ENCODE peak calls at places on chromosomes 12 and 14, in nine cellular contexts. One of them, this sample, is unnamed. For H3K4me1 and H3K9me3, the result is how much of the 10 kb centered on the place peaks cover.

GRCh38 chr14:63672417-63673180 is 30.9 kb upstream of the WDR89 start:
- DNase-seq in CD8-positive, alpha-beta T cell: no peak
- DNase-seq in heart right ventricle: no peak
- DNase-seq in HCT116: no peak
- DNase-seq in aorta: no peak
- DNase-seq in left ventricle myocardium inferior: no peak
- DNase-seq in CD8-positive, alpha-beta memory T cell: no peak
- DNase-seq in colonic mucosa: no peak
- DNase-seq in uterus: no peak
- DNase-seq in this sample: no peak

GRCh38 chr12:42097971-42098370 is 46.7 kb downstream of the GXYLT1 start:
- DNase-seq in left ventricle myocardium inferior: no peak
- DNase-seq in CD8-positive, alpha-beta memory T cell: peak
- DNase-seq in aorta: no peak
- DNase-seq in heart right ventricle: no peak
- DNase-seq in colonic mucosa: no peak
- DNase-seq in uterus: no peak
- DNase-seq in CD8-positive, alpha-beta T cell: no peak
- DNase-seq in HCT116: no peak
- DNase-seq in this sample: peak

GRCh38 chr12:121364657-121365265 is 12.6 kb upstream of the ANAPC5 start:
- DNase-seq in CD8-positive, alpha-beta T cell: no peak
- DNase-seq in heart right ventricle: no peak
- DNase-seq in HCT116: no peak
- DNase-seq in CD8-positive, alpha-beta memory T cell: no peak
- DNase-seq in left ventricle myocardium inferior: no peak
- DNase-seq in aorta: no peak
- DNase-seq in colonic mucosa: no peak
- DNase-seq in uterus: no peak
- DNase-seq in this sample: no peak

GRCh38 chr14:32524609-32525391 is 195.7 kb downstream of the AKAP6 start:
- DNase-seq in CD8-positive, alpha-beta T cell: no peak
- DNase-seq in heart right ventricle: no peak
- DNase-seq in left ventricle myocardium inferior: no peak
- DNase-seq in CD8-positive, alpha-beta memory T cell: no peak
- DNase-seq in aorta: no peak
- DNase-seq in HCT116: no peak
- DNase-seq in uterus: no peak
- DNase-seq in colonic mucosa: no peak
- DNase-seq in this sample: no peak

GRCh38 chr14:102317564-102318248 is 1.8 kb upstream of the ZNF839 start:
- DNase-seq in aorta: no peak
- DNase-seq in heart right ventricle: peak
- DNase-seq in CD8-positive, alpha-beta memory T cell: peak
- DNase-seq in HCT116: no peak
- DNase-seq in left ventricle myocardium inferior: peak
- DNase-seq in uterus: no peak
- DNase-seq in CD8-positive, alpha-beta T cell: no peak
- DNase-seq in colonic mucosa: peak
- DNase-seq in this sample: peak

GRCh38 chr12:77231548-77231947 is 166.2 kb upstream of the E2F7 start:
- DNase-seq in CD8-positive, alpha-beta T cell: no peak
- DNase-seq in aorta: peak
- DNase-seq in uterus: peak
- DNase-seq in left ventricle myocardium inferior: peak
- DNase-seq in heart right ventricle: peak
- DNase-seq in CD8-positive, alpha-beta memory T cell: no peak
- DNase-seq in colonic mucosa: peak
- DNase-seq in HCT116: no peak
- DNase-seq in this sample: no peak

GRCh38 chr14:75063491-75064204 is at the start of gene ACYP1:
- DNase-seq in colonic mucosa: peak
- DNase-seq in CD8-positive, alpha-beta T cell: peak
- DNase-seq in HCT116: peak
- DNase-seq in CD8-positive, alpha-beta memory T cell: peak
- DNase-seq in left ventricle myocardium inferior: peak
- DNase-seq in uterus: peak
- DNase-seq in aorta: peak
- DNase-seq in heart right ventricle: peak
- DNase-seq in this sample: peak

GRCh38 chr14:35416108-35416750 is 11.7 kb upstream of the NFKBIA start:
- DNase-seq in colonic mucosa: no peak
- DNase-seq in HCT116: no peak
- DNase-seq in uterus: no peak
- DNase-seq in aorta: no peak
- DNase-seq in heart right ventricle: no peak
- DNase-seq in left ventricle myocardium inferior: no peak
- DNase-seq in CD8-positive, alpha-beta memory T cell: peak
- DNase-seq in CD8-positive, alpha-beta T cell: peak
- DNase-seq in this sample: peak

GRCh38 chr12:53097207-53097563 is 282 bp upstream of the IGFBP6 start:
- DNase-seq in left ventricle myocardium inferior: peak
- DNase-seq in HCT116: no peak
- DNase-seq in uterus: no peak
- DNase-seq in colonic mucosa: no peak
- DNase-seq in aorta: no peak
- DNase-seq in CD8-positive, alpha-beta T cell: no peak
- DNase-seq in heart right ventricle: no peak
- DNase-seq in CD8-positive, alpha-beta memory T cell: no peak
- DNase-seq in this sample: no peak

GRCh38 chr14:99910337-99911268 is 117.4 kb downstream of the EML1 start:
- DNase-seq in aorta: no peak
- DNase-seq in CD8-positive, alpha-beta memory T cell: no peak
- DNase-seq in HCT116: no peak
- DNase-seq in heart right ventricle: no peak
- DNase-seq in left ventricle myocardium inferior: no peak
- DNase-seq in uterus: no peak
- DNase-seq in colonic mucosa: no peak
- DNase-seq in CD8-positive, alpha-beta T cell: no peak
- DNase-seq in this sample: no peak

GRCh38 chr14:102215071-102215470 is 75.4 kb downstream of the WDR20 start:
- DNase-seq in aorta: peak
- DNase-seq in left ventricle myocardium inferior: no peak
- DNase-seq in CD8-positive, alpha-beta T cell: no peak
- DNase-seq in uterus: peak
- DNase-seq in CD8-positive, alpha-beta memory T cell: no peak
- DNase-seq in heart right ventricle: no peak
- DNase-seq in colonic mucosa: no peak
- DNase-seq in HCT116: no peak
- DNase-seq in this sample: no peak

GRCh38 chr14:72763892-72764291 is 130.0 kb downstream of the DPF3 start:
- DNase-seq in CD8-positive, alpha-beta T cell: peak
- DNase-seq in HCT116: no peak
- DNase-seq in left ventricle myocardium inferior: no peak
- DNase-seq in colonic mucosa: peak
- DNase-seq in aorta: no peak
- DNase-seq in CD8-positive, alpha-beta memory T cell: no peak
- DNase-seq in heart right ventricle: no peak
- DNase-seq in uterus: no peak
- DNase-seq in this sample: no peak

GRCh38 chr12:94481734-94482133 is 22.1 kb upstream of the CEP83 start:
- DNase-seq in CD8-positive, alpha-beta memory T cell: no peak
- DNase-seq in colonic mucosa: no peak
- DNase-seq in CD8-positive, alpha-beta T cell: no peak
- DNase-seq in aorta: no peak
- DNase-seq in uterus: no peak
- DNase-seq in heart right ventricle: no peak
- DNase-seq in HCT116: no peak
- DNase-seq in left ventricle myocardium inferior: no peak
- DNase-seq in this sample: no peak

GRCh38 chr12:93804392-93805179 is 127.4 kb downstream of the CRADD start:
- DNase-seq in uterus: no peak
- DNase-seq in CD8-positive, alpha-beta memory T cell: no peak
- DNase-seq in HCT116: no peak
- DNase-seq in CD8-positive, alpha-beta T cell: no peak
- DNase-seq in left ventricle myocardium inferior: no peak
- DNase-seq in heart right ventricle: no peak
- DNase-seq in aorta: no peak
- DNase-seq in colonic mucosa: no peak
- DNase-seq in this sample: no peak

GRCh38 chr12:111448266-111448830 is 42.6 kb downstream of the SH2B3 start:
- DNase-seq in HCT116: no peak
- DNase-seq in aorta: no peak
- DNase-seq in CD8-positive, alpha-beta memory T cell: no peak
- DNase-seq in CD8-positive, alpha-beta T cell: peak
- DNase-seq in uterus: no peak
- DNase-seq in colonic mucosa: peak
- DNase-seq in left ventricle myocardium inferior: no peak
- DNase-seq in heart right ventricle: no peak
- DNase-seq in this sample: no peak

GRCh38 chr12:122192441-122192840 is 9.5 kb downstream of the LRRC43 start:
- DNase-seq in colonic mucosa: no peak
- DNase-seq in CD8-positive, alpha-beta memory T cell: no peak
- DNase-seq in heart right ventricle: no peak
- DNase-seq in HCT116: no peak
- DNase-seq in uterus: no peak
- DNase-seq in aorta: no peak
- DNase-seq in left ventricle myocardium inferior: no peak
- DNase-seq in CD8-positive, alpha-beta T cell: no peak
- DNase-seq in this sample: no peak

GRCh38 chr14:30389134-30389900 is 169.6 kb upstream of the G2E3 start:
- DNase-seq in HCT116: no peak
- DNase-seq in left ventricle myocardium inferior: peak
- DNase-seq in colonic mucosa: no peak
- DNase-seq in aorta: peak
- DNase-seq in heart right ventricle: peak
- DNase-seq in CD8-positive, alpha-beta T cell: no peak
- DNase-seq in CD8-positive, alpha-beta memory T cell: no peak
- DNase-seq in uterus: no peak
- DNase-seq in this sample: no peak

GRCh38 chr12:53068811-53069585 is 10.2 kb downstream of the SPRYD3 start:
- DNase-seq in heart right ventricle: no peak
- DNase-seq in uterus: no peak
- DNase-seq in aorta: no peak
- DNase-seq in HCT116: no peak
- DNase-seq in colonic mucosa: no peak
- DNase-seq in CD8-positive, alpha-beta memory T cell: no peak
- DNase-seq in CD8-positive, alpha-beta T cell: no peak
- DNase-seq in left ventricle myocardium inferior: no peak
- DNase-seq in this sample: no peak

GRCh38 chr12:74021937-74022336 is 515.7 kb upstream of the ATXN7L3B start:
- DNase-seq in CD8-positive, alpha-beta memory T cell: no peak
- DNase-seq in uterus: no peak
- DNase-seq in CD8-positive, alpha-beta T cell: no peak
- DNase-seq in heart right ventricle: no peak
- DNase-seq in aorta: no peak
- DNase-seq in colonic mucosa: peak
- DNase-seq in HCT116: peak
- DNase-seq in left ventricle myocardium inferior: peak
- DNase-seq in this sample: no peak

GRCh38 chr14:50845166-50845565 is 14.2 kb upstream of the NIN start:
- DNase-seq in CD8-positive, alpha-beta T cell: no peak
- DNase-seq in aorta: no peak
- DNase-seq in heart right ventricle: no peak
- DNase-seq in colonic mucosa: no peak
- DNase-seq in CD8-positive, alpha-beta memory T cell: no peak
- DNase-seq in left ventricle myocardium inferior: no peak
- DNase-seq in HCT116: no peak
- DNase-seq in uterus: no peak
- DNase-seq in this sample: no peak

GRCh38 chr12:129753596-129753995 is 150.2 kb downstream of the TMEM132D start:
- DNase-seq in CD8-positive, alpha-beta memory T cell: no peak
- DNase-seq in HCT116: no peak
- DNase-seq in uterus: no peak
- DNase-seq in aorta: no peak
- DNase-seq in colonic mucosa: no peak
- DNase-seq in heart right ventricle: no peak
- DNase-seq in left ventricle myocardium inferior: no peak
- DNase-seq in CD8-positive, alpha-beta T cell: no peak
- DNase-seq in this sample: no peak

GRCh38 chr14:93688239-93688666 is 100.0 kb downstream of the PRIMA1 start:
- DNase-seq in colonic mucosa: no peak
- DNase-seq in CD8-positive, alpha-beta T cell: no peak
- DNase-seq in aorta: no peak
- DNase-seq in HCT116: no peak
- DNase-seq in uterus: no peak
- DNase-seq in CD8-positive, alpha-beta memory T cell: no peak
- DNase-seq in heart right ventricle: no peak
- DNase-seq in left ventricle myocardium inferior: no peak
- DNase-seq in this sample: no peak

GRCh38 chr14:74965770-74966153 is 10.4 kb upstream of the PGF start:
- DNase-seq in CD8-positive, alpha-beta T cell: no peak
- DNase-seq in heart right ventricle: no peak
- DNase-seq in uterus: no peak
- DNase-seq in HCT116: no peak
- DNase-seq in left ventricle myocardium inferior: no peak
- DNase-seq in colonic mucosa: no peak
- DNase-seq in aorta: peak
- DNase-seq in CD8-positive, alpha-beta memory T cell: no peak
- DNase-seq in this sample: no peak

GRCh38 chr12:118376089-118377004 is at the start of gene SUDS3:
- DNase-seq in left ventricle myocardium inferior: peak
- DNase-seq in aorta: peak
- DNase-seq in CD8-positive, alpha-beta T cell: peak
- DNase-seq in colonic mucosa: peak
- DNase-seq in uterus: peak
- DNase-seq in HCT116: peak
- DNase-seq in heart right ventricle: peak
- DNase-seq in CD8-positive, alpha-beta memory T cell: peak
- DNase-seq in this sample: peak
- H3K4me3 ChIP-seq in left ventricle myocardium inferior: peak
- H3K4me3 ChIP-seq in aorta: peak
- H3K4me3 ChIP-seq in CD8-positive, alpha-beta T cell: peak
- H3K4me3 ChIP-seq in colonic mucosa: peak
- H3K4me3 ChIP-seq in uterus: peak
- H3K4me3 ChIP-seq in HCT116: peak
- H3K4me3 ChIP-seq in heart right ventricle: peak
- H3K4me3 ChIP-seq in CD8-positive, alpha-beta memory T cell: peak
- H3K4me3 ChIP-seq in this sample: peak

GRCh38 chr14:20791199-20791996 is 10.3 kb downstream of the RNASE6 start:
- DNase-seq in HCT116: no peak
- DNase-seq in heart right ventricle: no peak
- DNase-seq in colonic mucosa: no peak
- DNase-seq in CD8-positive, alpha-beta T cell: no peak
- DNase-seq in aorta: no peak
- DNase-seq in left ventricle myocardium inferior: no peak
- DNase-seq in uterus: no peak
- DNase-seq in CD8-positive, alpha-beta memory T cell: no peak
- DNase-seq in this sample: no peak
- H3K4me1 ChIP-seq in HCT116: under half
- H3K4me1 ChIP-seq in heart right ventricle: under half
- H3K4me1 ChIP-seq in colonic mucosa: under half
- H3K4me1 ChIP-seq in CD8-positive, alpha-beta T cell: under half
- H3K4me1 ChIP-seq in aorta: under half
- H3K4me1 ChIP-seq in left ventricle myocardium inferior: under half
- H3K4me1 ChIP-seq in uterus: under half
- H3K4me1 ChIP-seq in CD8-positive, alpha-beta memory T cell: under half
- H3K4me1 ChIP-seq in this sample: under half

GRCh38 chr12:91513354-91513753 is 330.7 kb upstream of the DCN start:
- DNase-seq in uterus: no peak
- DNase-seq in left ventricle myocardium inferior: no peak
- DNase-seq in aorta: no peak
- DNase-seq in CD8-positive, alpha-beta memory T cell: no peak
- DNase-seq in heart right ventricle: no peak
- DNase-seq in colonic mucosa: no peak
- DNase-seq in HCT116: no peak
- DNase-seq in CD8-positive, alpha-beta T cell: no peak
- DNase-seq in this sample: no peak
- H3K9me3 ChIP-seq in uterus: under half
- H3K9me3 ChIP-seq in left ventricle myocardium inferior: under half
- H3K9me3 ChIP-seq in aorta: under half
- H3K9me3 ChIP-seq in CD8-positive, alpha-beta memory T cell: under half
- H3K9me3 ChIP-seq in heart right ventricle: under half
- H3K9me3 ChIP-seq in colonic mucosa: under half
- H3K9me3 ChIP-seq in HCT116: under half
- H3K9me3 ChIP-seq in CD8-positive, alpha-beta T cell: under half
- H3K9me3 ChIP-seq in this sample: under half

GRCh38 chr12:12555656-12556055 is 7.0 kb downstream of the DUSP16 start:
- DNase-seq in CD8-positive, alpha-beta memory T cell: no peak
- DNase-seq in colonic mucosa: no peak
- DNase-seq in CD8-positive, alpha-beta T cell: no peak
- DNase-seq in uterus: no peak
- DNase-seq in HCT116: no peak
- DNase-seq in heart right ventricle: no peak
- DNase-seq in left ventricle myocardium inferior: no peak
- DNase-seq in aorta: no peak
- DNase-seq in this sample: no peak
- H3K4me3 ChIP-seq in CD8-positive, alpha-beta memory T cell: no peak
- H3K4me3 ChIP-seq in colonic mucosa: no peak
- H3K4me3 ChIP-seq in CD8-positive, alpha-beta T cell: no peak
- H3K4me3 ChIP-seq in uterus: no peak
- H3K4me3 ChIP-seq in HCT116: no peak
- H3K4me3 ChIP-seq in heart right ventricle: no peak
- H3K4me3 ChIP-seq in left ventricle myocardium inferior: no peak
- H3K4me3 ChIP-seq in aorta: no peak
- H3K4me3 ChIP-seq in this sample: no peak

This sample was measured in naive thymus-derived CD4-positive, alpha-beta T cell.